ENCODE peak calls at places on chromosome 20, in ten cellular contexts. M, R, U, P, Q, T, H, S, Y and Z are unnamed samples.

GRCh38 chr20:35697696-35698297 is 1.4 kb downstream of the NFS1 start:
- DNase-seq in P (no peak), R (no peak), S (peak; percentile 45), H (no peak), Q (no peak), U (no peak), M (no peak), T (no peak), Y (no peak), Z (peak; percentile 38)

GRCh38 chr20:25083773-25084615 is 2.1 kb upstream of the VSX1 start:
- DNase-seq in S (peak; percentile 53), T (peak; percentile 54), U (peak; percentile 60), M (peak; percentile 62), H (no peak), R (no peak), Y (no peak), P (no peak), Q (no peak), Z (peak; percentile 84)

GRCh38 chr20:58237318-58238182 is 9.1 kb upstream of the ANKRD60 start:
- DNase-seq in S (no peak), H (peak; percentile 73), Y (no peak), M (no peak), U (no peak), Q (no peak), P (no peak), R (peak; percentile 30), T (no peak), Z (no peak)

GRCh38 chr20:44706371-44707258 is 8.6 kb upstream of the CCN5 start:
- DNase-seq in Q (no peak), P (no peak), R (no peak), U (no peak), S (no peak), T (peak; percentile 98), M (no peak), H (peak; percentile 48), Y (no peak), Z (peak; percentile 91)

GRCh38 chr20:50070361-50070760 is 42.6 kb downstream of the UBE2V1 start:
- DNase-seq in H (no peak), U (no peak), Y (no peak), R (no peak), M (no peak), S (no peak), T (no peak), Q (no peak), P (no peak), Z (no peak)

GRCh38 chr20:34859367-34859766 is 13.3 kb downstream of the GGT7 start:
- DNase-seq in Y (no peak), P (no peak), M (no peak), R (no peak), T (no peak), S (no peak), U (no peak), Q (no peak), H (no peak), Z (no peak)

GRCh38 chr20:48578397-48579098 is 249.3 kb downstream of the PREX1 start:
- DNase-seq in U (peak; percentile 43), R (no peak), Y (no peak), H (no peak), Q (no peak), T (no peak), M (no peak), P (no peak), S (no peak), Z (no peak)

GRCh38 chr20:17864791-17865190 is 103.8 kb downstream of the SNX5 start:
- DNase-seq in M (no peak), S (no peak), T (no peak), Q (no peak), Y (no peak), U (no peak), H (no peak), R (no peak), P (no peak), Z (no peak)

GRCh38 chr20:5863040-5863811 is 87.1 kb downstream of the TRMT6 start:
- DNase-seq in M (no peak), P (no peak), T (no peak), Q (no peak), S (no peak), R (peak; percentile 89), Y (no peak), U (no peak), H (peak; percentile 55), Z (no peak)

GRCh38 chr20:38624084-38624483 is 22.5 kb downstream of the ARHGAP40 start:
- DNase-seq in T (no peak), U (no peak), H (no peak), S (no peak), Q (no peak), Y (no peak), M (no peak), R (no peak), P (no peak), Z (no peak)

GRCh38 chr20:22431419-22431818 is 153.0 kb downstream of the FOXA2 start:
- DNase-seq in T (no peak), H (no peak), Y (no peak), P (no peak), R (no peak), M (no peak), Q (no peak), S (no peak), U (no peak), Z (no peak)

GRCh38 chr20:48763183-48764030 is 64.4 kb downstream of the PREX1 start:
- DNase-seq in S (no peak), P (peak; percentile 48), Y (no peak), U (no peak), T (no peak), M (no peak), Q (no peak), H (no peak), R (no peak), Z (no peak)

GRCh38 chr20:40812415-40813212 is 123.6 kb upstream of the MAFB start:
- DNase-seq in U (no peak), Y (no peak), P (no peak), T (no peak), S (no peak), H (no peak), R (no peak), Q (no peak), M (no peak), Z (peak; percentile 72)

GRCh38 chr20:11676618-11677289 is 240.9 kb upstream of the BTBD3 start:
- DNase-seq in M (peak; percentile 79), S (peak; percentile 48), Y (no peak), P (peak; percentile 49), R (peak; percentile 67), Q (peak; percentile 13), U (peak; percentile 61), H (peak; percentile 26), T (no peak), Z (no peak)

GRCh38 chr20:46040902-46041535 is 12.0 kb downstream of the SLC12A5 start:
- DNase-seq in U (peak; percentile 77), M (peak; percentile 98), H (peak; percentile 24), P (peak; percentile 76), Y (peak; percentile 29), Q (peak; percentile 54), S (peak; percentile 82), R (peak; percentile 61), T (no peak), Z (no peak)

GRCh38 chr20:56788041-56788670 is 159.1 kb downstream of the TFAP2C start:
- DNase-seq in S (no peak), Y (no peak), T (no peak), H (peak; percentile 94), Q (no peak), P (no peak), R (peak; percentile 98), U (peak; percentile 76), M (no peak), Z (no peak)

GRCh38 chr20:37697314-37697713 is 3.5 kb downstream of the CTNNBL1 start:
- DNase-seq in R (no peak), S (no peak), U (no peak), Y (no peak), T (no peak), P (no peak), Q (no peak), H (no peak), M (no peak), Z (no peak)

GRCh38 chr20:5714261-5715041 is 35.8 kb upstream of the SHLD1 start:
- DNase-seq in H (peak; percentile 7), P (peak; percentile 26), M (peak; percentile 14), Q (peak; percentile 27), R (peak; percentile 74), U (peak; percentile 16), S (no peak), Y (peak; percentile 82), T (no peak), Z (no peak)